ENCODE peak calls at places on chromosomes 16 and 17, in seven cellular contexts. I, W, H, A, E, Q and Y are unnamed samples.

GRCh38 chr17:48194097-48194550 is 86.6 kb downstream of the SNX11 start:
- DNase-seq in I (peak; percentile 23), W (no peak), H (no peak), A (no peak), E (no peak), Q (no peak), Y (peak; percentile 90)

GRCh38 chr16:81581107-81581506 is 136.5 kb downstream of the CMIP start:
- DNase-seq in I (no peak), W (no peak), H (no peak), A (no peak), E (no peak), Q (no peak), Y (no peak)

GRCh38 chr16:70608516-70608915 is 37.8 kb upstream of the IL34 start:
- DNase-seq in I (no peak), W (no peak), H (no peak), A (no peak), E (no peak), Q (no peak), Y (no peak)

GRCh38 chr17:82909322-82909904 is 69.6 kb upstream of the ZNF750 start:
- DNase-seq in I (no peak), W (no peak), H (no peak), A (no peak), E (no peak), Q (peak; percentile 32), Y (no peak)

GRCh38 chr16:84740596-84741071 is 40.8 kb downstream of the USP10 start:
- DNase-seq in I (peak; percentile 34), W (no peak), H (no peak), A (no peak), E (no peak), Q (no peak), Y (no peak)

GRCh38 chr16:87602821-87603683 is 744 bp downstream of the JPH3 start:
- DNase-seq in I (no peak), W (no peak), H (peak; percentile 55), A (no peak), E (no peak), Q (no peak), Y (no peak)

GRCh38 chr17:41731836-41732235 is 2.6 kb downstream of the HAP1 start:
- DNase-seq in I (no peak), W (no peak), H (no peak), A (no peak), E (no peak), Q (no peak), Y (no peak)

GRCh38 chr16:73040136-73040535 is 7.8 kb downstream of the ZFHX3 start:
- DNase-seq in I (no peak), W (no peak), H (peak; percentile 49), A (no peak), E (no peak), Q (no peak), Y (no peak)

GRCh38 chr16:57475711-57476339 is 10.5 kb downstream of the DOK4 start:
- DNase-seq in I (no peak), W (no peak), H (peak; percentile 98), A (no peak), E (no peak), Q (peak; percentile 71), Y (peak; percentile 42)

GRCh38 chr17:42672038-42672437 is 4.8 kb downstream of the PLEKHH3 start:
- DNase-seq in I (no peak), W (no peak), H (no peak), A (peak; percentile 21), E (no peak), Q (no peak), Y (no peak)

GRCh38 chr16:5060073-5060641 is 5.6 kb downstream of the C16orf89 start:
- DNase-seq in I (no peak), W (no peak), H (no peak), A (no peak), E (no peak), Q (no peak), Y (no peak)

GRCh38 chr17:10151667-10152496 is 46.5 kb downstream of the GAS7 start:
- DNase-seq in I (no peak), W (no peak), H (peak; percentile 54), A (no peak), E (no peak), Q (no peak), Y (no peak)

GRCh38 chr17:31663576-31663975 is 195.5 kb downstream of the COPRS start:
- DNase-seq in I (no peak), W (no peak), H (peak; percentile 6), A (no peak), E (no peak), Q (no peak), Y (no peak)

GRCh38 chr16:51524555-51525373 is 373.7 kb upstream of the SALL1 start:
- DNase-seq in I (peak; percentile 82), W (peak; percentile 36), H (peak; percentile 54), A (no peak), E (peak; percentile 34), Q (no peak), Y (peak; percentile 74)

GRCh38 chr17:55533611-55534010 is 22.4 kb upstream of the SMIM36 start:
- DNase-seq in I (no peak), W (no peak), H (no peak), A (no peak), E (no peak), Q (no peak), Y (no peak)

GRCh38 chr16:31130336-31130812 is 5.2 kb downstream of the PRSS8 start:
- DNase-seq in I (no peak), W (no peak), H (no peak), A (no peak), E (no peak), Q (no peak), Y (no peak)

GRCh38 chr17:5958850-5959249 is 111.3 kb upstream of the WSCD1 start:
- DNase-seq in I (no peak), W (no peak), H (no peak), A (no peak), E (no peak), Q (no peak), Y (no peak)

GRCh38 chr16:84047626-84048025 is 5.0 kb upstream of the SLC38A8 start:
- DNase-seq in I (no peak), W (no peak), H (no peak), A (no peak), E (no peak), Q (no peak), Y (no peak)

GRCh38 chr16:15975172-15975571 is 25.8 kb downstream of the ABCC1 start:
- DNase-seq in I (no peak), W (no peak), H (no peak), A (no peak), E (no peak), Q (no peak), Y (no peak)

GRCh38 chr17:49407981-49408501 is 6.6 kb downstream of the PHB1 start:
- DNase-seq in I (peak; percentile 35), W (peak; percentile 18), H (peak; percentile 80), A (peak; percentile 58), E (peak; percentile 41), Q (peak; percentile 89), Y (peak; percentile 57)

GRCh38 chr16:10920726-10921427 is 21.4 kb downstream of the DEXI start:
- DNase-seq in I (no peak), W (no peak), H (no peak), A (no peak), E (no peak), Q (no peak), Y (no peak)

GRCh38 chr17:38926290-38927070 is 1.1 kb downstream of the LASP1NB start:
- DNase-seq in I (peak; percentile 37), W (no peak), H (no peak), A (no peak), E (no peak), Q (no peak), Y (peak; percentile 47)

GRCh38 chr17:17052462-17053221 is 10.4 kb downstream of the MPRIP start:
- DNase-seq in I (no peak), W (no peak), H (no peak), A (peak; percentile 13), E (no peak), Q (no peak), Y (no peak)